ENCODE peak calls at places on chromosome 5, in four cellular contexts. G is psoas muscle, N is GM23248, F is thoracic aorta. L is an unnamed sample. For H3K4me1 and H3K36me3, the result is how much of the 10 kb centered on the place peaks cover.

GRCh38 chr5:106121972-106122605 is 1548.6 kb downstream of the EFNA5 start:
- DNase-seq in G (no peak), F (no peak), N (peak), L (peak)

GRCh38 chr5:343461-344401 is 22.2 kb downstream of the AHRR start:
- DNase-seq in F (no peak), N (peak), G (peak), L (no peak)

GRCh38 chr5:74092761-74093160 is 466.8 kb downstream of the ARHGEF28 start:
- DNase-seq in G (no peak), F (no peak), N (no peak), L (no peak)

GRCh38 chr5:83530186-83530585 is 58.6 kb downstream of the VCAN start:
- DNase-seq in N (peak), G (no peak), F (no peak), L (no peak)

GRCh38 chr5:176740131-176740701 is 70.1 kb upstream of the UNC5A start:
- DNase-seq in G (no peak), N (no peak), F (no peak), L (no peak)

GRCh38 chr5:141641634-141642278 is 5.0 kb downstream of the RELL2 start:
- DNase-seq in G (no peak), F (no peak), N (peak), L (no peak)

GRCh38 chr5:80010754-80011392 is 19.8 kb upstream of the MTX3 start:
- DNase-seq in F (no peak), G (no peak), N (no peak), L (no peak)

GRCh38 chr5:169650701-169651331 is 13.7 kb downstream of the DOCK2 start:
- DNase-seq in G (no peak), F (no peak), N (peak), L (no peak)

GRCh38 chr5:80877592-80877991 is 82.6 kb upstream of the RASGRF2 start:
- DNase-seq in G (no peak), F (no peak), N (no peak), L (no peak)

GRCh38 chr5:125976421-125977060 is 446.7 kb upstream of the GRAMD2B start:
- DNase-seq in G (no peak), F (no peak), N (no peak), L (no peak)

GRCh38 chr5:122310886-122311285 is 1.2 kb upstream of the SNCAIP start:
- DNase-seq in F (no peak), N (peak), G (peak), L (no peak)

GRCh38 chr5:4896328-4896727 is 243.8 kb upstream of the ADAMTS16 start:
- DNase-seq in G (no peak), F (no peak), N (no peak), L (no peak)
- H3K27ac ChIP-seq in G (no peak), F (no peak), N (no peak), L (no peak)

GRCh38 chr5:136020383-136021015 is 8.3 kb upstream of the TGFBI start:
- DNase-seq in N (peak), G (no peak), F (no peak), L (no peak)
- H3K4me1 ChIP-seq in N (half or more), G (under half), F (half or more), L (under half)

GRCh38 chr5:149348463-149348862 is 3.2 kb downstream of the GRPEL2 start:
- DNase-seq in G (no peak), N (no peak), F (no peak), L (no peak)
- H3K36me3 ChIP-seq in G (under half), N (half or more), F (under half), L (under half)

DNA sequence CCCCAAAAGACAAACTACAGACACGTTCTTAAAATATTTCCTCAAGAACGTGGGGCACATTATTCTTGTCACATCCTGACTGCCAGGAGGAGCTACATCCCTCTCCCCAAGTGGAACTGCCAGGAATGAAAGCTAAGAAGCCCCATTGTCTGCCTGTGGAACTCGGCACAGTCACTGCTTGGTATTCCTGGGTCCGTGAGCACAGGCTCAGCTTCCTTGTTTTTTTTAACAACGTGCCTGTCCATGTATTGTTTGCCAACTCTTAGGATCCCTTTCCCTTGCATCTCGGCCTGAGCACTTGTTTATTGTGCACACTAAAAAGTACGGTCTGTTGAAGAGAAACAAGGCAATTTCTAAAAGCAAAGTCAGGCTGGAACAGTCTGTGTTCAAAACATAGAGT is 47.0 kb upstream of the SELENOP start:
- DNase-seq in F (no peak), G (no peak), N (no peak), L (no peak)
- H3K27ac ChIP-seq in F (peak), G (peak), N (no peak), L (no peak)

GRCh38 chr5:173329370-173330150 is 1.3 kb upstream of the STC2 start:
- DNase-seq in N (peak), F (no peak), G (no peak), L (no peak)
- H3K4me1 ChIP-seq in N (under half), F (under half), G (under half), L (under half)

GRCh38 chr5:36158144-36158543 is 6.2 kb downstream of the SKP2 start:
- DNase-seq in G (no peak), F (no peak), N (peak), L (no peak)

GRCh38 chr5:36161317-36161716 is 9.4 kb downstream of the SKP2 start:
- DNase-seq in G (no peak), N (no peak), F (no peak), L (no peak)

GRCh38 chr5:36160617-36161016 is 8.7 kb downstream of the SKP2 start:
- DNase-seq in G (no peak), F (no peak), N (no peak), L (no peak)

GRCh38 chr5:36164461-36164860 is 12.6 kb downstream of the SKP2 start:
- DNase-seq in G (no peak), F (no peak), N (no peak), L (no peak)

DNA sequence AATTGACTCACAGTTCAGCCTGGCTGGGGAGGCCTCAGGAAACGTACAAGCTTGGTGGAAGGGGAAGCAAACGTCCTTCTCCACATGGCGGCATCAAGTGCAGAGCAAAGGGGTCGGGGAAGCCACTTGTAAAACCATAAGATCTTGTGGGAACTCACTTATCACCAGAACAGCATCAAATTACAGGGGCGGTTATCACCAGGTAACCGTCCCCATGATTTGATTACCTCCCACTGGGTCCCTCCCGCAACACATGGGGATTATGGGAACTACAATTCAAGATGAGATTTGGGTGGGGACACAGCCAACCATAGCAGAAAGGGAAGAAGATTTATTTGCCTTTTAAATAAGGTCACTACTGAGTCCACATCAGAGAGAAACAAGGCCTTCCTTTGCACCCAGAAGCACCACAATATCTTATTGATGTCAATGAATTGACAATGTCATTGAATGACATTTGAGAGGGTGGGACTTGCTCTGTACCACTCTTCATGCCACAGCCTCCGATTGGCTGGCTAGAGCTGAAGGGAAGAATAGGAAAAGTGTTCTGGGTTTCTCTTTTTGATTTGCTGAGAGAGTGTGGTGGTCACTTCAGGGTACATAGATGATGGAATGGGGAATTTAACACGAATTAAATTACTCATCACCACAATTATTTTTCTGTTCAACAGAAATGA is 11.0 kb downstream of the SKP2 start:
- DNase-seq in F (no peak), G (no peak), N (no peak), L (no peak)
- H3K36me3 ChIP-seq in F (under half), G (under half), N (half or more), L (under half)

GRCh38 chr5:157038568-157039187 is 20.2 kb downstream of the HAVCR1 start:
- DNase-seq in N (no peak), F (no peak), G (no peak), L (no peak)
- H3K27ac ChIP-seq in N (no peak), F (no peak), G (no peak), L (no peak)

GRCh38 chr5:42993516-42994284 is 46.4 kb downstream of the ANXA2R start:
- DNase-seq in F (no peak), G (no peak), N (peak), L (no peak)

GRCh38 chr5:42994285-42995151 is 45.6 kb downstream of the ANXA2R start:
- DNase-seq in F (no peak), G (peak), N (peak), L (no peak)

GRCh38 chr5:42992035-42992570 is 48.0 kb downstream of the ANXA2R start:
- DNase-seq in N (peak), G (peak), F (no peak), L (no peak)

GRCh38 chr5:42991477-42992034 is 48.6 kb downstream of the ANXA2R start:
- DNase-seq in G (no peak), F (no peak), N (no peak), L (no peak)

GRCh38 chr5:42995152-42995751 is 44.9 kb downstream of the ANXA2R start:
- DNase-seq in F (no peak), N (peak), G (no peak), L (no peak)
- H3K4me1 ChIP-seq in F (under half), N (under half), G (under half), L (under half)

GRCh38 chr5:37304888-37305287 is 55.7 kb upstream of the CPLANE1 start:
- DNase-seq in F (no peak), G (no peak), N (no peak), L (no peak)

GRCh38 chr5:37308796-37309195 is 59.6 kb upstream of the CPLANE1 start:
- DNase-seq in N (peak), G (no peak), F (no peak), L (no peak)

DNA sequence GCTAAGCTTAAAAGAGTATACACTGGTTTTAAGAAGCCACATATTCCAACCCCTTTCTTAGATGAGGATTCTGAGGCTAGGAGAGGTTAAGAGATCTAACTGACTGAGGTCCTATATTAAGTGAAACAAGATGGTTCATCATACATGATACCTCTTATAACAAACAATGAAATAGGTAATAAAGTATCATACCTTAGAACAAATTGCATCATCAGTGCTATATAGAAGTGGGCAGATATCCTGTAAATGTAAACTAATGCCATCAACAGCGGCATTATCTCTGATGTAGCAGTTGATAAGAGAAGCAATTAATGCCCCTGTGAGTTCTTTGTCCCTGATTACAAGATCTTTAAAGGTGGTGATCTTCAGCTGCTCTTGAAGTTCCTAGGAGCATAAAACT is 60.5 kb downstream of the NUP155 start:
- DNase-seq in N (no peak), G (no peak), F (no peak), L (no peak)
- H3K36me3 ChIP-seq in N (half or more), G (under half), F (half or more), L (under half)

GRCh38 chr5:67305401-67305800 is 108.8 kb upstream of the CD180 start:
- DNase-seq in G (peak), N (no peak), F (no peak), L (no peak)

GRCh38 chr5:67301285-67301904 is 104.8 kb upstream of the CD180 start:
- DNase-seq in N (peak), G (peak), F (peak), L (no peak)

GRCh38 chr5:67300321-67300720 is 103.7 kb upstream of the CD180 start:
- DNase-seq in F (no peak), G (no peak), N (no peak), L (no peak)

GRCh38 chr5:67305913-67306710 is 109.5 kb upstream of the CD180 start:
- DNase-seq in N (peak), F (no peak), G (no peak), L (no peak)

DNA sequence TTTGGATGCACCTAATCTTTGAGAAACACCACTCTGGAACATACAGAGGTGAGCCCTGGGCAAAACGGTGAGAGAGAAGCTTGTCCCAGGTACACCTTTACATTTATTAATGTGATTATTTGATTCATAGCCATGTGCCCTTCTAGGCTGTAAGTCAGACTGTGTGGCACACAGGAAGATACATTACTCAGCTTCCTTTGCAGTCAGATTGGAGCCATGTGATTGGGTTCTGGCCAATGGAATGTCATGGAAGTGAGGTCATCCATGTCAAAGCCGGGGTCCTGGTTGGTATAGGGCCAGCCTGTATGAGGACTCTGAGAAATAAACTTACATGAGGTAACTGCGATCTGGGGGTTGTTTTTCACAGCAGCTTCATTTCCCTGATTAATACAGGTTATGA is 106.8 kb upstream of the CD180 start:
- DNase-seq in F (no peak), N (peak), G (no peak), L (no peak)
- H3K27ac ChIP-seq in F (peak), N (no peak), G (no peak), L (no peak)